ENCODE peak calls at places on chromosomes 1 and 21, in ten cellular contexts. Q is left cardiac atrium, N is osteocyte, U is nephron progenitor cell, X is RPMI8226, E is KG1, R is iris pigment epithelial cell, A is osteoblast, C is activated T-helper 1 cell treated with Interleukin-2 at 50 U/mL for 16 hours, T is GM23248. J is an unnamed sample.

GRCh38 chr1:243939167-243939848 is 89.3 kb upstream of the AKT3 start:
- DNase-seq in Q (no peak), N (no peak), U (no peak), X (no peak), E (no peak), R (peak; percentile 44), A (no peak), C (no peak), T (peak; percentile 63), J (no peak)

GRCh38 chr1:235266325-235266724 is 61.7 kb downstream of the ARID4B start:
- DNase-seq in Q (no peak), N (no peak), U (no peak), X (no peak), E (no peak), R (no peak), A (no peak), C (no peak), T (peak; percentile 45), J (no peak)

GRCh38 chr1:154962795-154963330 is 1.3 kb upstream of the PYGO2 start:
- DNase-seq in Q (no peak), N (no peak), U (no peak), X (no peak), E (no peak), R (no peak), A (peak; percentile 59), C (no peak), T (no peak), J (no peak)

GRCh38 chr1:53934170-53934765 is 11.2 kb downstream of the IFT25 start:
- DNase-seq in Q (no peak), N (no peak), U (no peak), X (no peak), E (no peak), R (no peak), A (no peak), C (no peak), T (peak; percentile 22), J (no peak)

GRCh38 chr1:167808690-167809089 is 86.9 kb downstream of the MPZL1 start:
- DNase-seq in Q (no peak), N (no peak), U (no peak), X (no peak), E (no peak), R (no peak), A (no peak), C (no peak), T (no peak), J (no peak)

GRCh38 chr1:70675737-70676156 is 264.7 kb downstream of the CTH start:
- DNase-seq in Q (no peak), N (no peak), U (no peak), X (no peak), E (no peak), R (no peak), A (no peak), C (no peak), T (no peak), J (no peak)

GRCh38 chr1:169796411-169796810 is 1.7 kb upstream of the METTL18 start:
- DNase-seq in Q (no peak), N (no peak), U (no peak), X (no peak), E (no peak), R (no peak), A (no peak), C (no peak), T (no peak), J (no peak)

GRCh38 chr21:22763442-22763841 is 1765.2 kb downstream of the NCAM2 start:
- DNase-seq in Q (no peak), N (no peak), U (no peak), X (no peak), E (no peak), R (no peak), A (no peak), C (no peak), T (no peak), J (no peak)

GRCh38 chr1:100458925-100459814 is 78.8 kb upstream of the GPR88 start:
- DNase-seq in Q (peak; percentile 75), N (no peak), U (peak; percentile 66), X (peak; percentile 56), E (peak; percentile 76), R (peak; percentile 84), A (peak; percentile 78), C (peak; percentile 41), T (peak; percentile 84), J (peak; percentile 65)

GRCh38 chr1:150009604-150010387 is 730 bp downstream of the OTUD7B start:
- DNase-seq in Q (peak; percentile 45), N (no peak), U (peak; percentile 35), X (peak; percentile 41), E (no peak), R (peak; percentile 90), A (peak; percentile 91), C (peak; percentile 0), T (peak; percentile 95), J (peak; percentile 63)

GRCh38 chr1:154866995-154867795 is 2.9 kb downstream of the KCNN3 start:
- DNase-seq in Q (peak; percentile 55), N (no peak), U (no peak), X (no peak), E (no peak), R (peak; percentile 87), A (peak; percentile 96), C (no peak), T (peak; percentile 93), J (no peak)

GRCh38 chr1:28761189-28761588 is 24.4 kb downstream of the YTHDF2 start:
- DNase-seq in Q (no peak), N (no peak), U (no peak), X (no peak), E (no peak), R (no peak), A (no peak), C (no peak), T (no peak), J (no peak)

GRCh38 chr21:36163780-36164426 is 7.3 kb downstream of the DOP1B start:
- DNase-seq in Q (no peak), N (no peak), U (peak; percentile 28), X (no peak), E (no peak), R (no peak), A (no peak), C (no peak), T (no peak), J (peak; percentile 65)

GRCh38 chr21:36184561-36184960 is 27.9 kb downstream of the DOP1B start:
- DNase-seq in Q (no peak), N (no peak), U (no peak), X (no peak), E (no peak), R (no peak), A (no peak), C (no peak), T (no peak), J (no peak)

GRCh38 chr1:196063307-196063706 is 544.9 kb downstream of the KCNT2 start:
- DNase-seq in Q (no peak), N (no peak), U (no peak), X (no peak), E (no peak), R (peak; percentile 35), A (no peak), C (no peak), T (peak; percentile 57), J (no peak)

GRCh38 chr21:46116189-46116845 is 18.4 kb downstream of the COL6A2 start:
- DNase-seq in Q (peak; percentile 14), N (peak; percentile 84), U (peak; percentile 2), X (no peak), E (no peak), R (no peak), A (peak; percentile 89), C (no peak), T (no peak), J (no peak)

GRCh38 chr1:77170687-77171086 is 48.5 kb downstream of the PIGK start:
- DNase-seq in Q (no peak), N (no peak), U (no peak), X (no peak), E (no peak), R (peak; percentile 49), A (no peak), C (no peak), T (peak; percentile 67), J (no peak)

GRCh38 chr1:37353871-37354270 is 120.5 kb upstream of the ZC3H12A start:
- DNase-seq in Q (no peak), N (no peak), U (no peak), X (no peak), E (no peak), R (no peak), A (no peak), C (no peak), T (no peak), J (peak; percentile 44)

GRCh38 chr1:114346480-114347029 is 164.4 kb downstream of the TRIM33 start:
- DNase-seq in Q (peak; percentile 96), N (peak; percentile 99), U (peak; percentile 99), X (peak; percentile 92), E (peak; percentile 91), R (peak; percentile 89), A (peak; percentile 97), C (peak; percentile 95), T (peak; percentile 98), J (peak; percentile 94)

GRCh38 chr1:101262601-101263348 is 26.0 kb downstream of the S1PR1 start:
- DNase-seq in Q (no peak), N (no peak), U (no peak), X (peak; percentile 29), E (peak; percentile 62), R (peak; percentile 49), A (no peak), C (no peak), T (no peak), J (no peak)

GRCh38 chr1:155127105-155127671 is 488 bp upstream of the EFNA1 start:
- DNase-seq in Q (peak; percentile 77), N (no peak), U (peak; percentile 56), X (peak; percentile 57), E (no peak), R (peak; percentile 67), A (peak; percentile 74), C (no peak), T (peak; percentile 50), J (peak; percentile 65)

GRCh38 chr21:29867796-29868195 is 72.0 kb downstream of the GRIK1 start:
- DNase-seq in Q (no peak), N (no peak), U (no peak), X (no peak), E (no peak), R (no peak), A (no peak), C (no peak), T (no peak), J (no peak)

GRCh38 chr1:174262747-174263241 is 103.5 kb downstream of the RABGAP1L start:
- DNase-seq in Q (no peak), N (no peak), U (no peak), X (peak; percentile 47), E (peak; percentile 22), R (peak; percentile 63), A (no peak), C (no peak), T (peak; percentile 66), J (peak; percentile 44)

GRCh38 chr1:178282949-178283367 is 189.1 kb downstream of the RASAL2 start:
- DNase-seq in Q (no peak), N (no peak), U (no peak), X (no peak), E (no peak), R (peak; percentile 90), A (no peak), C (no peak), T (peak; percentile 74), J (no peak)

GRCh38 chr1:58786184-58786926 is 2.5 kb upstream of the JUN start:
- DNase-seq in Q (no peak), N (no peak), U (no peak), X (no peak), E (no peak), R (peak; percentile 73), A (no peak), C (no peak), T (peak; percentile 45), J (no peak)

GRCh38 chr1:219798283-219799030 is 129.9 kb downstream of the SLC30A10 start:
- DNase-seq in Q (no peak), N (no peak), U (no peak), X (no peak), E (no peak), R (peak; percentile 77), A (no peak), C (no peak), T (peak; percentile 87), J (no peak)

J was measured in NCI-H345.